ENCODE peak calls at places on chromosome 3, in eight cellular contexts. L, M, X, E, A, I, N and B are unnamed samples. For H3K4me1, the result is how much of the 10 kb centered on the place peaks cover.

GRCh38 chr3:16885948-16886683 is 1.4 kb downstream of the PLCL2 start:
- DNase-seq in L (no peak), M (no peak), X (no peak), E (no peak), A (peak), I (no peak), N (no peak), B (no peak)

GRCh38 chr3:25007974-25008658 is 419.9 kb upstream of the RARB start:
- DNase-seq in L (no peak), M (peak), X (peak), E (no peak), A (peak), I (no peak), N (no peak), B (no peak)

GRCh38 chr3:42697326-42698051 is 5.1 kb downstream of the HHATL start:
- DNase-seq in L (no peak), M (no peak), X (no peak), E (no peak), A (no peak), I (no peak), N (peak), B (no peak)

GRCh38 chr3:123914829-123915228 is 30.7 kb upstream of the MYLK start:
- DNase-seq in L (no peak), M (no peak), X (no peak), E (no peak), A (no peak), I (no peak), N (no peak), B (no peak)

GRCh38 chr3:120227710-120228347 is 57.2 kb downstream of the GPR156 start:
- DNase-seq in L (no peak), M (no peak), X (no peak), E (peak), A (no peak), I (no peak), N (no peak), B (no peak)

GRCh38 chr3:153835540-153835939 is 285.6 kb upstream of the ARHGEF26 start:
- DNase-seq in L (no peak), M (no peak), X (no peak), E (no peak), A (no peak), I (no peak), N (no peak), B (no peak)

GRCh38 chr3:70737656-70738309 is 425.3 kb upstream of the MDFIC2 start:
- DNase-seq in L (no peak), M (peak), X (no peak), E (no peak), A (no peak), I (no peak), N (no peak), B (no peak)

GRCh38 chr3:53350652-53351051 is 3.3 kb upstream of the DCP1A start:
- DNase-seq in L (no peak), M (peak), X (no peak), E (peak), A (peak), I (no peak), N (no peak), B (no peak)

GRCh38 chr3:146682176-146682575 is 77.0 kb upstream of the PLSCR5 start:
- DNase-seq in L (no peak), M (no peak), X (no peak), E (no peak), A (peak), I (no peak), N (no peak), B (no peak)

GRCh38 chr3:145087038-145087437 is 1073.9 kb downstream of the PLOD2 start:
- DNase-seq in L (no peak), M (no peak), X (no peak), E (peak), A (no peak), I (no peak), N (no peak), B (no peak)

GRCh38 chr3:170057550-170057949 is 19.8 kb downstream of the GPR160 start:
- DNase-seq in L (no peak), M (no peak), X (peak), E (no peak), A (no peak), I (peak), N (peak), B (no peak)

GRCh38 chr3:182122779-182123178 is 411.1 kb downstream of the SOX2 start:
- DNase-seq in L (no peak), M (no peak), X (no peak), E (no peak), A (no peak), I (no peak), N (no peak), B (no peak)

GRCh38 chr3:146274833-146275232 is 23.9 kb upstream of the PLSCR4 start:
- DNase-seq in L (no peak), M (no peak), X (no peak), E (no peak), A (peak), I (no peak), N (no peak), B (no peak)

GRCh38 chr3:74766405-74766804 is 151.9 kb upstream of the CNTN3 start:
- DNase-seq in L (no peak), M (no peak), X (no peak), E (no peak), A (no peak), I (no peak), N (no peak), B (no peak)

GRCh38 chr3:127234784-127235183 is 41.9 kb downstream of the PRR23E start:
- DNase-seq in L (no peak), M (no peak), X (no peak), E (no peak), A (no peak), I (no peak), N (no peak), B (no peak)

GRCh38 chr3:118882353-118882947 is 152.2 kb downstream of the IGSF11 start:
- DNase-seq in L (peak), M (peak), X (peak), E (peak), A (peak), I (peak), N (peak), B (peak)

GRCh38 chr3:56911363-56911762 is 109.6 kb upstream of the ARHGEF3 start:
- DNase-seq in L (no peak), M (no peak), X (no peak), E (no peak), A (no peak), I (peak), N (no peak), B (no peak)

GRCh38 chr3:169268286-169268776 is 395.2 kb downstream of the MECOM start:
- DNase-seq in L (no peak), M (no peak), X (no peak), E (no peak), A (no peak), I (no peak), N (no peak), B (no peak)

GRCh38 chr3:195868336-195868865 is 40.0 kb downstream of the TNK2 start:
- DNase-seq in L (no peak), M (no peak), X (no peak), E (no peak), A (no peak), I (no peak), N (no peak), B (no peak)

DNA sequence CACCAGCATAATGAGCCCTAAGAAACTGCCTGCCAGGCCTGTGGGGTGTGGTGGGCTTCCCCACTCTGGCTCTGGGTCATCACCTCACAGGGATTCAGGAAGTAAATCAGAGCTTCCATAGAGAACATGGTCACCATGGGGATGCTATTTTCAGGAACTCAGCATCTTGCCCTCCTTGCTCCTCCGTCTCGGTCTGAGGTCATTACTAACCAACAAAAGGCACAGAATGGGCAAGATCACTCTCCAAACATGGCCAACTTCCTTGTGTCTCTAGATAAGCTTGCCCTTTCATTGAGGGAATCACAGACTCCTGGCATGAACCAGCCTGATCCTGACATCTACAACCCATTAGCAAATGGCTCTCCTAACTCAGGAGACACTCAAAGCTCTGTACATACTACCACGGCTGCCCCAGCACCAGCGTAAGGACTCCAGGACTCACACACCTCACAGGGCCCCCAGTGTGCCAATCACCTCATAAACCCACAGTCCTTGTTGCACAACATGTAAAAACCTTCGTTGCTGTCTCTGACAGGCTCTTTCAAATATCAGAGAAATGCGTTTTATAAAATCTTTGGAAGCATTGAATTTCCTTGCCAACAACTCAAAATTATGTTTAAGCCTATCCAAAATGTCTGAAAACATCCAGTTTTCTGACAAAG is 7.4 kb downstream of the FYCO1 start:
- DNase-seq in L (peak), M (peak), X (no peak), E (no peak), A (peak), I (no peak), N (no peak), B (no peak)
- H3K4me1 ChIP-seq in L (half or more), M (half or more), X (half or more), E (under half), A (under half), I (half or more), N (half or more), B (half or more)

DNA sequence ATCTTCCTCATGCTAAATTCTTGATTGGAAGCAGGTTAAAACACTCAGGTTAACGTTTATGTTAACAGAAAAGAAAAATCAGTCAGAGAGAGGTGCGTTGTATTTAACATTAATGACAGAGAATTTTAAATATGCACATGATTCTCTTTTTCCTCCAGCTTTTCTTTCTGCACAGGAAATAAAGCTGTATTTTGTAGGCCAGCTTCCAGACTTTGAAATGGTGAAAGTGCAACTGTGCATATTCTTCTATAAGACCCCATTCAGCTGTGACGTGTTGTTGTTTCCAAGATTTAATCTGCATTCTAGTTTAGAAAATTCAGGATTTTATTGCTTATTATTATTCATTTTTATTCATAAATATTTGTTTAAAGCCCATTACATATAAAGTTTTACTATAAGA is 11.8 kb downstream of the MBNL1 start:
- DNase-seq in L (no peak), M (no peak), X (no peak), E (no peak), A (no peak), I (no peak), N (no peak), B (no peak)
- H3K4me3 ChIP-seq in L (peak), M (no peak), X (no peak), E (no peak), A (no peak), I (no peak), N (no peak), B (no peak)

GRCh38 chr3:14125193-14126016 is 553 bp downstream of the TMEM43 start:
- DNase-seq in L (peak), M (peak), X (peak), E (peak), A (peak), I (peak), N (peak), B (peak)
- H3K4me1 ChIP-seq in L (under half), M (under half), X (under half), E (under half), A (under half), I (under half), N (under half), B (under half)

GRCh38 chr3:194689493-194689901 is 3.8 kb downstream of the FAM43A start:
- DNase-seq in L (peak), M (peak), X (no peak), E (no peak), A (peak), I (peak), N (peak), B (no peak)
- H3K4me3 ChIP-seq in L (peak), M (no peak), X (no peak), E (no peak), A (no peak), I (no peak), N (no peak), B (no peak)

DNA sequence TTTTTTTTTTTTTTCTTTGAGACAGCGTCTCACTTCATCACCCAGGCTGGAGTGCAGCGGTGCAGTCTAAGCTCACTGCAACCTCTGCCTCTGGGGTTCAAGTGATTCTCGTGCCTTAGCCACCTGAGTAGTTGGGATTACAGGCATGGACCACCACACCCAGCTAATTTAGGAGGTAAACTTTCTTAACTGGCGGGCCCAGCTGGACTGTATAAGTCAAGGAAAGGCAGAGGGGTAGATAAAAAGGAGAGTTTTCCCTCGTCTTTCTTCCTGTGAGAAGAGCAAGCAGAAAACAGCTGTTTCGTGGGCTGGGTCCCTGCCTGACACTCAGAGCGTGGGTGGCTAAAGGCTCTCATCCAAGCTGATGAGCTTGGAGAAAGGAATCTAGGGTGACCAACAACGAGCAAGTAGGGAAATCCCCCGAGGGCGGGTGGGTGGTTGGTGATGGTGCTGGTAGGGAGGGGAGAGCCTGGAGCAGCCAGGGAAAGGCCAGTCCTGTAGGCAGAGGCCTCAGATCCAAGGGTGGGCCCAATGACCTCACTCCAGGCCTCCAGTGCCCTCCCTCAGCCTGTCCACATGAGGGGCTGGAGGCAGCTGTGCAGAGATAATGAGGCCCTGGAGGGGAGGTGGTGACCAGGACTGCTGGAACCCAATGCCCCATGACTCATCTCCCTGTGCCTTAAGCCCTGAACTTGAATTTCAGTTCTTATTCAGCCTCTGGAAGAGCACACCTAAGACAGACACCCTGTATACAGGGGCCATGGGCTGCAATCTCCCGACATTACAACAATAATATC is 43.1 kb upstream of the LIMD1 start:
- DNase-seq in L (peak), M (peak), X (peak), E (no peak), A (peak), I (peak), N (peak), B (peak)
- H3K4me1 ChIP-seq in L (half or more), M (under half), X (under half), E (under half), A (half or more), I (half or more), N (under half), B (under half)